ENCODE peak calls at places on chromosomes 16 and 17, in ten cellular contexts. One of them, this sample, is unnamed.

GRCh38 chr17:80364091-80364691 is 50.8 kb upstream of the ENDOV start:
- DNase-seq in NCI-H1105: no peak
- DNase-seq in activated naive CD4-positive, alpha-beta T cell treated with Interleukin-2 at 50 U/mL for 16 hours: no peak
- DNase-seq in HEK293T: peak
- DNase-seq in GM12892: no peak
- DNase-seq in CD4-positive, alpha-beta T cell: no peak
- DNase-seq in NCI-H2081: peak
- DNase-seq in A549: peak
- DNase-seq in SW 1271: no peak
- DNase-seq in stimulated activated effector memory CD8-positive, alpha-beta T cell treated with anti-CD3 and anti-CD28 coated beads, Interleukin-12 subunit alpha, Interleukin-12 subunit beta, amount 100 ng/mL, for 72 hours: no peak
- DNase-seq in this sample: no peak

GRCh38 chr17:57985675-57985974 is 2.4 kb downstream of the VEZF1 start:
- DNase-seq in HEK293T: no peak
- DNase-seq in NCI-H1105: no peak
- DNase-seq in activated naive CD4-positive, alpha-beta T cell treated with Interleukin-2 at 50 U/mL for 16 hours: no peak
- DNase-seq in GM12892: no peak
- DNase-seq in NCI-H2081: peak
- DNase-seq in SW 1271: no peak
- DNase-seq in A549: peak
- DNase-seq in CD4-positive, alpha-beta T cell: no peak
- DNase-seq in stimulated activated effector memory CD8-positive, alpha-beta T cell treated with anti-CD3 and anti-CD28 coated beads, Interleukin-12 subunit alpha, Interleukin-12 subunit beta, amount 100 ng/mL, for 72 hours: no peak
- DNase-seq in this sample: no peak

GRCh38 chr16:55532227-55532626 is 23.4 kb downstream of the LPCAT2 start:
- DNase-seq in GM12892: no peak
- DNase-seq in SW 1271: no peak
- DNase-seq in HEK293T: no peak
- DNase-seq in stimulated activated effector memory CD8-positive, alpha-beta T cell treated with anti-CD3 and anti-CD28 coated beads, Interleukin-12 subunit alpha, Interleukin-12 subunit beta, amount 100 ng/mL, for 72 hours: no peak
- DNase-seq in activated naive CD4-positive, alpha-beta T cell treated with Interleukin-2 at 50 U/mL for 16 hours: no peak
- DNase-seq in NCI-H1105: no peak
- DNase-seq in NCI-H2081: no peak
- DNase-seq in A549: no peak
- DNase-seq in CD4-positive, alpha-beta T cell: no peak
- DNase-seq in this sample: no peak

GRCh38 chr16:29779474-29779873 is 1.4 kb downstream of the ZG16 start:
- DNase-seq in HEK293T: no peak
- DNase-seq in SW 1271: no peak
- DNase-seq in stimulated activated effector memory CD8-positive, alpha-beta T cell treated with anti-CD3 and anti-CD28 coated beads, Interleukin-12 subunit alpha, Interleukin-12 subunit beta, amount 100 ng/mL, for 72 hours: no peak
- DNase-seq in NCI-H2081: no peak
- DNase-seq in CD4-positive, alpha-beta T cell: no peak
- DNase-seq in A549: peak
- DNase-seq in activated naive CD4-positive, alpha-beta T cell treated with Interleukin-2 at 50 U/mL for 16 hours: no peak
- DNase-seq in GM12892: no peak
- DNase-seq in NCI-H1105: no peak
- DNase-seq in this sample: no peak

GRCh38 chr17:38742431-38743308 is 5.5 kb downstream of the PCGF2 start:
- DNase-seq in NCI-H1105: peak
- DNase-seq in CD4-positive, alpha-beta T cell: no peak
- DNase-seq in HEK293T: no peak
- DNase-seq in NCI-H2081: peak
- DNase-seq in activated naive CD4-positive, alpha-beta T cell treated with Interleukin-2 at 50 U/mL for 16 hours: no peak
- DNase-seq in GM12892: no peak
- DNase-seq in SW 1271: no peak
- DNase-seq in A549: peak
- DNase-seq in stimulated activated effector memory CD8-positive, alpha-beta T cell treated with anti-CD3 and anti-CD28 coated beads, Interleukin-12 subunit alpha, Interleukin-12 subunit beta, amount 100 ng/mL, for 72 hours: no peak
- DNase-seq in this sample: no peak

GRCh38 chr17:70100983-70101382 is 26.0 kb downstream of the KCNJ16 start:
- DNase-seq in GM12892: no peak
- DNase-seq in HEK293T: no peak
- DNase-seq in stimulated activated effector memory CD8-positive, alpha-beta T cell treated with anti-CD3 and anti-CD28 coated beads, Interleukin-12 subunit alpha, Interleukin-12 subunit beta, amount 100 ng/mL, for 72 hours: no peak
- DNase-seq in SW 1271: no peak
- DNase-seq in CD4-positive, alpha-beta T cell: no peak
- DNase-seq in A549: peak
- DNase-seq in NCI-H1105: no peak
- DNase-seq in NCI-H2081: peak
- DNase-seq in activated naive CD4-positive, alpha-beta T cell treated with Interleukin-2 at 50 U/mL for 16 hours: no peak
- DNase-seq in this sample: no peak

GRCh38 chr16:6066601-6067000 is 969.0 kb upstream of the EEF2KMT start:
- DNase-seq in activated naive CD4-positive, alpha-beta T cell treated with Interleukin-2 at 50 U/mL for 16 hours: no peak
- DNase-seq in NCI-H1105: no peak
- DNase-seq in HEK293T: no peak
- DNase-seq in stimulated activated effector memory CD8-positive, alpha-beta T cell treated with anti-CD3 and anti-CD28 coated beads, Interleukin-12 subunit alpha, Interleukin-12 subunit beta, amount 100 ng/mL, for 72 hours: no peak
- DNase-seq in SW 1271: no peak
- DNase-seq in GM12892: no peak
- DNase-seq in NCI-H2081: no peak
- DNase-seq in CD4-positive, alpha-beta T cell: no peak
- DNase-seq in A549: no peak
- DNase-seq in this sample: no peak

GRCh38 chr17:68344701-68345136 is 53.4 kb downstream of the ARSG start:
- DNase-seq in SW 1271: no peak
- DNase-seq in NCI-H1105: no peak
- DNase-seq in HEK293T: no peak
- DNase-seq in A549: no peak
- DNase-seq in GM12892: no peak
- DNase-seq in NCI-H2081: no peak
- DNase-seq in activated naive CD4-positive, alpha-beta T cell treated with Interleukin-2 at 50 U/mL for 16 hours: peak
- DNase-seq in stimulated activated effector memory CD8-positive, alpha-beta T cell treated with anti-CD3 and anti-CD28 coated beads, Interleukin-12 subunit alpha, Interleukin-12 subunit beta, amount 100 ng/mL, for 72 hours: no peak
- DNase-seq in CD4-positive, alpha-beta T cell: peak
- DNase-seq in this sample: no peak

GRCh38 chr16:55113195-55113594 is 182.5 kb downstream of the IRX5 start:
- DNase-seq in A549: no peak
- DNase-seq in SW 1271: no peak
- DNase-seq in NCI-H2081: no peak
- DNase-seq in activated naive CD4-positive, alpha-beta T cell treated with Interleukin-2 at 50 U/mL for 16 hours: no peak
- DNase-seq in NCI-H1105: no peak
- DNase-seq in HEK293T: no peak
- DNase-seq in CD4-positive, alpha-beta T cell: no peak
- DNase-seq in stimulated activated effector memory CD8-positive, alpha-beta T cell treated with anti-CD3 and anti-CD28 coated beads, Interleukin-12 subunit alpha, Interleukin-12 subunit beta, amount 100 ng/mL, for 72 hours: no peak
- DNase-seq in GM12892: no peak
- DNase-seq in this sample: no peak

GRCh38 chr17:76188213-76189060 is 47.4 kb upstream of the FOXJ1 start:
- DNase-seq in NCI-H1105: no peak
- DNase-seq in SW 1271: no peak
- DNase-seq in CD4-positive, alpha-beta T cell: no peak
- DNase-seq in A549: no peak
- DNase-seq in NCI-H2081: no peak
- DNase-seq in HEK293T: no peak
- DNase-seq in stimulated activated effector memory CD8-positive, alpha-beta T cell treated with anti-CD3 and anti-CD28 coated beads, Interleukin-12 subunit alpha, Interleukin-12 subunit beta, amount 100 ng/mL, for 72 hours: no peak
- DNase-seq in GM12892: no peak
- DNase-seq in activated naive CD4-positive, alpha-beta T cell treated with Interleukin-2 at 50 U/mL for 16 hours: no peak
- DNase-seq in this sample: no peak

GRCh38 chr16:67773099-67773498 is 33.3 kb downstream of the RANBP10 start:
- DNase-seq in NCI-H1105: no peak
- DNase-seq in GM12892: no peak
- DNase-seq in CD4-positive, alpha-beta T cell: no peak
- DNase-seq in activated naive CD4-positive, alpha-beta T cell treated with Interleukin-2 at 50 U/mL for 16 hours: no peak
- DNase-seq in stimulated activated effector memory CD8-positive, alpha-beta T cell treated with anti-CD3 and anti-CD28 coated beads, Interleukin-12 subunit alpha, Interleukin-12 subunit beta, amount 100 ng/mL, for 72 hours: no peak
- DNase-seq in A549: no peak
- DNase-seq in HEK293T: no peak
- DNase-seq in SW 1271: no peak
- DNase-seq in NCI-H2081: no peak
- DNase-seq in this sample: no peak

GRCh38 chr17:53032861-53033271 is 789.9 kb upstream of the KIF2B start:
- DNase-seq in HEK293T: peak
- DNase-seq in stimulated activated effector memory CD8-positive, alpha-beta T cell treated with anti-CD3 and anti-CD28 coated beads, Interleukin-12 subunit alpha, Interleukin-12 subunit beta, amount 100 ng/mL, for 72 hours: no peak
- DNase-seq in CD4-positive, alpha-beta T cell: no peak
- DNase-seq in A549: peak
- DNase-seq in NCI-H1105: peak
- DNase-seq in activated naive CD4-positive, alpha-beta T cell treated with Interleukin-2 at 50 U/mL for 16 hours: no peak
- DNase-seq in NCI-H2081: peak
- DNase-seq in SW 1271: no peak
- DNase-seq in GM12892: no peak
- DNase-seq in this sample: no peak

GRCh38 chr16:80806957-80807356 is 2.6 kb upstream of the CDYL2 start:
- DNase-seq in A549: peak
- DNase-seq in SW 1271: no peak
- DNase-seq in activated naive CD4-positive, alpha-beta T cell treated with Interleukin-2 at 50 U/mL for 16 hours: peak
- DNase-seq in stimulated activated effector memory CD8-positive, alpha-beta T cell treated with anti-CD3 and anti-CD28 coated beads, Interleukin-12 subunit alpha, Interleukin-12 subunit beta, amount 100 ng/mL, for 72 hours: no peak
- DNase-seq in GM12892: no peak
- DNase-seq in NCI-H1105: no peak
- DNase-seq in NCI-H2081: no peak
- DNase-seq in CD4-positive, alpha-beta T cell: no peak
- DNase-seq in HEK293T: no peak
- DNase-seq in this sample: peak

GRCh38 chr17:59893617-59894100 is 738 bp downstream of the RPS6KB1 start:
- DNase-seq in CD4-positive, alpha-beta T cell: no peak
- DNase-seq in HEK293T: peak
- DNase-seq in NCI-H1105: no peak
- DNase-seq in NCI-H2081: no peak
- DNase-seq in stimulated activated effector memory CD8-positive, alpha-beta T cell treated with anti-CD3 and anti-CD28 coated beads, Interleukin-12 subunit alpha, Interleukin-12 subunit beta, amount 100 ng/mL, for 72 hours: no peak
- DNase-seq in SW 1271: no peak
- DNase-seq in A549: peak
- DNase-seq in GM12892: no peak
- DNase-seq in activated naive CD4-positive, alpha-beta T cell treated with Interleukin-2 at 50 U/mL for 16 hours: no peak
- DNase-seq in this sample: no peak

GRCh38 chr17:36937961-36938565 is 788 bp downstream of the LHX1 start:
- DNase-seq in activated naive CD4-positive, alpha-beta T cell treated with Interleukin-2 at 50 U/mL for 16 hours: peak
- DNase-seq in HEK293T: no peak
- DNase-seq in A549: no peak
- DNase-seq in SW 1271: no peak
- DNase-seq in NCI-H2081: no peak
- DNase-seq in GM12892: no peak
- DNase-seq in NCI-H1105: no peak
- DNase-seq in CD4-positive, alpha-beta T cell: no peak
- DNase-seq in stimulated activated effector memory CD8-positive, alpha-beta T cell treated with anti-CD3 and anti-CD28 coated beads, Interleukin-12 subunit alpha, Interleukin-12 subunit beta, amount 100 ng/mL, for 72 hours: no peak
- DNase-seq in this sample: no peak

GRCh38 chr17:64978138-64978537 is 58.9 kb upstream of the LRRC37A3 start:
- DNase-seq in GM12892: no peak
- DNase-seq in NCI-H1105: no peak
- DNase-seq in CD4-positive, alpha-beta T cell: no peak
- DNase-seq in stimulated activated effector memory CD8-positive, alpha-beta T cell treated with anti-CD3 and anti-CD28 coated beads, Interleukin-12 subunit alpha, Interleukin-12 subunit beta, amount 100 ng/mL, for 72 hours: no peak
- DNase-seq in NCI-H2081: no peak
- DNase-seq in A549: no peak
- DNase-seq in SW 1271: no peak
- DNase-seq in activated naive CD4-positive, alpha-beta T cell treated with Interleukin-2 at 50 U/mL for 16 hours: no peak
- DNase-seq in HEK293T: no peak
- DNase-seq in this sample: no peak

GRCh38 chr16:48963901-48964615 is 317.6 kb downstream of the CBLN1 start:
- DNase-seq in NCI-H2081: no peak
- DNase-seq in NCI-H1105: no peak
- DNase-seq in SW 1271: peak
- DNase-seq in A549: peak
- DNase-seq in CD4-positive, alpha-beta T cell: no peak
- DNase-seq in activated naive CD4-positive, alpha-beta T cell treated with Interleukin-2 at 50 U/mL for 16 hours: no peak
- DNase-seq in GM12892: no peak
- DNase-seq in stimulated activated effector memory CD8-positive, alpha-beta T cell treated with anti-CD3 and anti-CD28 coated beads, Interleukin-12 subunit alpha, Interleukin-12 subunit beta, amount 100 ng/mL, for 72 hours: no peak
- DNase-seq in HEK293T: no peak
- DNase-seq in this sample: peak

GRCh38 chr16:84559311-84559932 is 55.0 kb upstream of the MEAK7 start:
- DNase-seq in NCI-H2081: peak
- DNase-seq in NCI-H1105: no peak
- DNase-seq in stimulated activated effector memory CD8-positive, alpha-beta T cell treated with anti-CD3 and anti-CD28 coated beads, Interleukin-12 subunit alpha, Interleukin-12 subunit beta, amount 100 ng/mL, for 72 hours: no peak
- DNase-seq in HEK293T: no peak
- DNase-seq in A549: no peak
- DNase-seq in GM12892: no peak
- DNase-seq in CD4-positive, alpha-beta T cell: no peak
- DNase-seq in activated naive CD4-positive, alpha-beta T cell treated with Interleukin-2 at 50 U/mL for 16 hours: no peak
- DNase-seq in SW 1271: no peak
- DNase-seq in this sample: no peak

GRCh38 chr17:41642252-41643156 is 18.1 kb upstream of the KRT17 start:
- DNase-seq in SW 1271: no peak
- DNase-seq in CD4-positive, alpha-beta T cell: no peak
- DNase-seq in NCI-H1105: no peak
- DNase-seq in GM12892: no peak
- DNase-seq in NCI-H2081: no peak
- DNase-seq in HEK293T: no peak
- DNase-seq in activated naive CD4-positive, alpha-beta T cell treated with Interleukin-2 at 50 U/mL for 16 hours: no peak
- DNase-seq in stimulated activated effector memory CD8-positive, alpha-beta T cell treated with anti-CD3 and anti-CD28 coated beads, Interleukin-12 subunit alpha, Interleukin-12 subunit beta, amount 100 ng/mL, for 72 hours: no peak
- DNase-seq in A549: no peak
- DNase-seq in this sample: no peak

GRCh38 chr16:85103096-85104079 is 8.9 kb downstream of the CIBAR2 start:
- DNase-seq in CD4-positive, alpha-beta T cell: no peak
- DNase-seq in activated naive CD4-positive, alpha-beta T cell treated with Interleukin-2 at 50 U/mL for 16 hours: no peak
- DNase-seq in A549: no peak
- DNase-seq in stimulated activated effector memory CD8-positive, alpha-beta T cell treated with anti-CD3 and anti-CD28 coated beads, Interleukin-12 subunit alpha, Interleukin-12 subunit beta, amount 100 ng/mL, for 72 hours: no peak
- DNase-seq in SW 1271: no peak
- DNase-seq in GM12892: no peak
- DNase-seq in NCI-H2081: no peak
- DNase-seq in HEK293T: no peak
- DNase-seq in NCI-H1105: no peak
- DNase-seq in this sample: no peak

GRCh38 chr16:56301391-56301850 is 110.1 kb downstream of the GNAO1 start:
- DNase-seq in stimulated activated effector memory CD8-positive, alpha-beta T cell treated with anti-CD3 and anti-CD28 coated beads, Interleukin-12 subunit alpha, Interleukin-12 subunit beta, amount 100 ng/mL, for 72 hours: no peak
- DNase-seq in CD4-positive, alpha-beta T cell: no peak
- DNase-seq in NCI-H2081: no peak
- DNase-seq in NCI-H1105: no peak
- DNase-seq in SW 1271: no peak
- DNase-seq in activated naive CD4-positive, alpha-beta T cell treated with Interleukin-2 at 50 U/mL for 16 hours: no peak
- DNase-seq in GM12892: no peak
- DNase-seq in HEK293T: no peak
- DNase-seq in A549: no peak
- DNase-seq in this sample: no peak

GRCh38 chr17:8089728-8090127 is 2.2 kb upstream of the ALOX12B start:
- DNase-seq in HEK293T: no peak
- DNase-seq in activated naive CD4-positive, alpha-beta T cell treated with Interleukin-2 at 50 U/mL for 16 hours: no peak
- DNase-seq in CD4-positive, alpha-beta T cell: no peak
- DNase-seq in NCI-H1105: no peak
- DNase-seq in NCI-H2081: no peak
- DNase-seq in A549: no peak
- DNase-seq in stimulated activated effector memory CD8-positive, alpha-beta T cell treated with anti-CD3 and anti-CD28 coated beads, Interleukin-12 subunit alpha, Interleukin-12 subunit beta, amount 100 ng/mL, for 72 hours: no peak
- DNase-seq in GM12892: no peak
- DNase-seq in SW 1271: no peak
- DNase-seq in this sample: no peak

GRCh38 chr16:19805459-19806160 is 79.0 kb downstream of the GPRC5B start:
- DNase-seq in SW 1271: no peak
- DNase-seq in NCI-H2081: no peak
- DNase-seq in NCI-H1105: no peak
- DNase-seq in GM12892: no peak
- DNase-seq in stimulated activated effector memory CD8-positive, alpha-beta T cell treated with anti-CD3 and anti-CD28 coated beads, Interleukin-12 subunit alpha, Interleukin-12 subunit beta, amount 100 ng/mL, for 72 hours: no peak
- DNase-seq in activated naive CD4-positive, alpha-beta T cell treated with Interleukin-2 at 50 U/mL for 16 hours: no peak
- DNase-seq in CD4-positive, alpha-beta T cell: no peak
- DNase-seq in A549: no peak
- DNase-seq in HEK293T: no peak
- DNase-seq in this sample: no peak

GRCh38 chr17:59652119-59652518 is 32.4 kb downstream of the CLTC start:
- DNase-seq in A549: no peak
- DNase-seq in activated naive CD4-positive, alpha-beta T cell treated with Interleukin-2 at 50 U/mL for 16 hours: no peak
- DNase-seq in NCI-H1105: no peak
- DNase-seq in NCI-H2081: no peak
- DNase-seq in SW 1271: no peak
- DNase-seq in GM12892: no peak
- DNase-seq in stimulated activated effector memory CD8-positive, alpha-beta T cell treated with anti-CD3 and anti-CD28 coated beads, Interleukin-12 subunit alpha, Interleukin-12 subunit beta, amount 100 ng/mL, for 72 hours: no peak
- DNase-seq in CD4-positive, alpha-beta T cell: no peak
- DNase-seq in HEK293T: no peak
- DNase-seq in this sample: no peak

GRCh38 chr17:81607431-81607830 is 29.5 kb downstream of the NPLOC4 start:
- DNase-seq in CD4-positive, alpha-beta T cell: no peak
- DNase-seq in A549: no peak
- DNase-seq in HEK293T: no peak
- DNase-seq in NCI-H2081: no peak
- DNase-seq in stimulated activated effector memory CD8-positive, alpha-beta T cell treated with anti-CD3 and anti-CD28 coated beads, Interleukin-12 subunit alpha, Interleukin-12 subunit beta, amount 100 ng/mL, for 72 hours: no peak
- DNase-seq in SW 1271: no peak
- DNase-seq in activated naive CD4-positive, alpha-beta T cell treated with Interleukin-2 at 50 U/mL for 16 hours: no peak
- DNase-seq in NCI-H1105: no peak
- DNase-seq in GM12892: no peak
- DNase-seq in this sample: no peak

GRCh38 chr17:57211543-57211942 is 44.8 kb upstream of the MSI2 start:
- DNase-seq in stimulated activated effector memory CD8-positive, alpha-beta T cell treated with anti-CD3 and anti-CD28 coated beads, Interleukin-12 subunit alpha, Interleukin-12 subunit beta, amount 100 ng/mL, for 72 hours: no peak
- DNase-seq in HEK293T: no peak
- DNase-seq in NCI-H1105: no peak
- DNase-seq in GM12892: no peak
- DNase-seq in NCI-H2081: no peak
- DNase-seq in activated naive CD4-positive, alpha-beta T cell treated with Interleukin-2 at 50 U/mL for 16 hours: no peak
- DNase-seq in SW 1271: no peak
- DNase-seq in A549: peak
- DNase-seq in CD4-positive, alpha-beta T cell: no peak
- DNase-seq in this sample: no peak

GRCh38 chr16:3983081-3983520 is 102.6 kb upstream of the CREBBP start:
- DNase-seq in GM12892: peak
- DNase-seq in stimulated activated effector memory CD8-positive, alpha-beta T cell treated with anti-CD3 and anti-CD28 coated beads, Interleukin-12 subunit alpha, Interleukin-12 subunit beta, amount 100 ng/mL, for 72 hours: peak
- DNase-seq in A549: peak
- DNase-seq in HEK293T: peak
- DNase-seq in NCI-H2081: peak
- DNase-seq in SW 1271: no peak
- DNase-seq in CD4-positive, alpha-beta T cell: peak
- DNase-seq in activated naive CD4-positive, alpha-beta T cell treated with Interleukin-2 at 50 U/mL for 16 hours: peak
- DNase-seq in NCI-H1105: peak
- DNase-seq in this sample: no peak

GRCh38 chr17:81374890-81375289 is 20.4 kb upstream of the BAHCC1 start:
- DNase-seq in CD4-positive, alpha-beta T cell: no peak
- DNase-seq in GM12892: no peak
- DNase-seq in A549: no peak
- DNase-seq in stimulated activated effector memory CD8-positive, alpha-beta T cell treated with anti-CD3 and anti-CD28 coated beads, Interleukin-12 subunit alpha, Interleukin-12 subunit beta, amount 100 ng/mL, for 72 hours: no peak
- DNase-seq in activated naive CD4-positive, alpha-beta T cell treated with Interleukin-2 at 50 U/mL for 16 hours: no peak
- DNase-seq in NCI-H2081: no peak
- DNase-seq in HEK293T: no peak
- DNase-seq in SW 1271: no peak
- DNase-seq in NCI-H1105: no peak
- DNase-seq in this sample: no peak